ENCODE peak calls at places on chromosomes 11 and 22, in ten cellular contexts. One of them, this sample, is unnamed.

GRCh38 chr11:1830119-1830499 is 4.7 kb upstream of the SYT8 start:
- DNase-seq in stimulated activated naive CD4-positive, alpha-beta T cell: no peak
- DNase-seq in cardiac fibroblast: peak
- DNase-seq in Kasumi-1: no peak
- DNase-seq in NCI-H187 treated with DMSO at 0.1 percent for 48 hours: no peak
- DNase-seq in tibial nerve: no peak
- DNase-seq in stromal cell of bone marrow: no peak
- DNase-seq in EH: peak
- DNase-seq in posterior cingulate gyrus: peak
- DNase-seq in substantia nigra: no peak
- DNase-seq in this sample: no peak

GRCh38 chr11:70466154-70466553 is 67.8 kb downstream of the CTTN start:
- DNase-seq in tibial nerve: no peak
- DNase-seq in NCI-H187 treated with DMSO at 0.1 percent for 48 hours: no peak
- DNase-seq in Kasumi-1: no peak
- DNase-seq in posterior cingulate gyrus: no peak
- DNase-seq in stimulated activated naive CD4-positive, alpha-beta T cell: no peak
- DNase-seq in EH: peak
- DNase-seq in cardiac fibroblast: peak
- DNase-seq in stromal cell of bone marrow: no peak
- DNase-seq in substantia nigra: no peak
- DNase-seq in this sample: no peak

GRCh38 chr11:119486016-119486415 is 63.0 kb upstream of the THY1 start:
- DNase-seq in posterior cingulate gyrus: peak
- DNase-seq in cardiac fibroblast: no peak
- DNase-seq in stromal cell of bone marrow: no peak
- DNase-seq in tibial nerve: no peak
- DNase-seq in EH: no peak
- DNase-seq in Kasumi-1: no peak
- DNase-seq in NCI-H187 treated with DMSO at 0.1 percent for 48 hours: no peak
- DNase-seq in substantia nigra: no peak
- DNase-seq in stimulated activated naive CD4-positive, alpha-beta T cell: no peak
- DNase-seq in this sample: no peak

GRCh38 chr11:25566298-25567200 is 765.4 kb upstream of the ANO3 start:
- DNase-seq in EH: no peak
- DNase-seq in stimulated activated naive CD4-positive, alpha-beta T cell: no peak
- DNase-seq in NCI-H187 treated with DMSO at 0.1 percent for 48 hours: no peak
- DNase-seq in substantia nigra: no peak
- DNase-seq in cardiac fibroblast: peak
- DNase-seq in tibial nerve: peak
- DNase-seq in posterior cingulate gyrus: no peak
- DNase-seq in stromal cell of bone marrow: no peak
- DNase-seq in Kasumi-1: peak
- DNase-seq in this sample: no peak

GRCh38 chr11:47786373-47786772 is 19.2 kb upstream of the FNBP4 start:
- DNase-seq in posterior cingulate gyrus: no peak
- DNase-seq in stromal cell of bone marrow: no peak
- DNase-seq in substantia nigra: no peak
- DNase-seq in Kasumi-1: no peak
- DNase-seq in EH: peak
- DNase-seq in cardiac fibroblast: peak
- DNase-seq in tibial nerve: no peak
- DNase-seq in stimulated activated naive CD4-positive, alpha-beta T cell: no peak
- DNase-seq in NCI-H187 treated with DMSO at 0.1 percent for 48 hours: no peak
- DNase-seq in this sample: no peak

GRCh38 chr11:9625158-9625557 is 38.7 kb upstream of the SWAP70 start:
- DNase-seq in cardiac fibroblast: peak
- DNase-seq in substantia nigra: no peak
- DNase-seq in EH: no peak
- DNase-seq in stimulated activated naive CD4-positive, alpha-beta T cell: no peak
- DNase-seq in NCI-H187 treated with DMSO at 0.1 percent for 48 hours: no peak
- DNase-seq in tibial nerve: no peak
- DNase-seq in Kasumi-1: no peak
- DNase-seq in posterior cingulate gyrus: no peak
- DNase-seq in stromal cell of bone marrow: no peak
- DNase-seq in this sample: no peak

GRCh38 chr11:39571081-39571480 is 1888.4 kb downstream of the LRRC4C start:
- DNase-seq in Kasumi-1: no peak
- DNase-seq in posterior cingulate gyrus: no peak
- DNase-seq in tibial nerve: no peak
- DNase-seq in cardiac fibroblast: no peak
- DNase-seq in stimulated activated naive CD4-positive, alpha-beta T cell: no peak
- DNase-seq in substantia nigra: no peak
- DNase-seq in EH: no peak
- DNase-seq in NCI-H187 treated with DMSO at 0.1 percent for 48 hours: no peak
- DNase-seq in stromal cell of bone marrow: no peak
- DNase-seq in this sample: no peak

GRCh38 chr22:26017932-26018331 is 151.3 kb upstream of the SEZ6L start:
- DNase-seq in posterior cingulate gyrus: no peak
- DNase-seq in cardiac fibroblast: no peak
- DNase-seq in stimulated activated naive CD4-positive, alpha-beta T cell: no peak
- DNase-seq in stromal cell of bone marrow: no peak
- DNase-seq in NCI-H187 treated with DMSO at 0.1 percent for 48 hours: no peak
- DNase-seq in Kasumi-1: no peak
- DNase-seq in substantia nigra: no peak
- DNase-seq in EH: no peak
- DNase-seq in tibial nerve: no peak
- DNase-seq in this sample: no peak

GRCh38 chr22:36211237-36211881 is 9.8 kb upstream of the APOL4 start:
- DNase-seq in stromal cell of bone marrow: peak
- DNase-seq in posterior cingulate gyrus: no peak
- DNase-seq in EH: peak
- DNase-seq in stimulated activated naive CD4-positive, alpha-beta T cell: no peak
- DNase-seq in tibial nerve: peak
- DNase-seq in NCI-H187 treated with DMSO at 0.1 percent for 48 hours: no peak
- DNase-seq in substantia nigra: peak
- DNase-seq in cardiac fibroblast: peak
- DNase-seq in Kasumi-1: peak
- DNase-seq in this sample: peak

GRCh38 chr11:127054153-127054552 is 53.6 kb upstream of the KIRREL3 start:
- DNase-seq in stimulated activated naive CD4-positive, alpha-beta T cell: no peak
- DNase-seq in NCI-H187 treated with DMSO at 0.1 percent for 48 hours: no peak
- DNase-seq in tibial nerve: no peak
- DNase-seq in substantia nigra: no peak
- DNase-seq in stromal cell of bone marrow: no peak
- DNase-seq in Kasumi-1: no peak
- DNase-seq in posterior cingulate gyrus: no peak
- DNase-seq in cardiac fibroblast: no peak
- DNase-seq in EH: no peak
- DNase-seq in this sample: no peak

GRCh38 chr11:100459791-100460190 is 227.3 kb upstream of the ARHGAP42 start:
- DNase-seq in Kasumi-1: no peak
- DNase-seq in NCI-H187 treated with DMSO at 0.1 percent for 48 hours: no peak
- DNase-seq in posterior cingulate gyrus: no peak
- DNase-seq in cardiac fibroblast: no peak
- DNase-seq in tibial nerve: no peak
- DNase-seq in stimulated activated naive CD4-positive, alpha-beta T cell: no peak
- DNase-seq in EH: no peak
- DNase-seq in substantia nigra: no peak
- DNase-seq in stromal cell of bone marrow: no peak
- DNase-seq in this sample: no peak

GRCh38 chr22:18110194-18110943 is at the start of gene TUBA8:
- DNase-seq in tibial nerve: no peak
- DNase-seq in stromal cell of bone marrow: no peak
- DNase-seq in NCI-H187 treated with DMSO at 0.1 percent for 48 hours: no peak
- DNase-seq in stimulated activated naive CD4-positive, alpha-beta T cell: no peak
- DNase-seq in substantia nigra: no peak
- DNase-seq in EH: peak
- DNase-seq in posterior cingulate gyrus: peak
- DNase-seq in cardiac fibroblast: peak
- DNase-seq in Kasumi-1: peak
- DNase-seq in this sample: no peak

GRCh38 chr22:49934144-49934890 is 15.9 kb downstream of the CRELD2 start:
- DNase-seq in Kasumi-1: no peak
- DNase-seq in NCI-H187 treated with DMSO at 0.1 percent for 48 hours: no peak
- DNase-seq in cardiac fibroblast: peak
- DNase-seq in stimulated activated naive CD4-positive, alpha-beta T cell: no peak
- DNase-seq in tibial nerve: peak
- DNase-seq in substantia nigra: peak
- DNase-seq in posterior cingulate gyrus: peak
- DNase-seq in stromal cell of bone marrow: no peak
- DNase-seq in EH: peak
- DNase-seq in this sample: no peak

GRCh38 chr11:7612661-7613393 is 60.5 kb downstream of the CYB5R2 start:
- DNase-seq in substantia nigra: no peak
- DNase-seq in Kasumi-1: no peak
- DNase-seq in stromal cell of bone marrow: no peak
- DNase-seq in posterior cingulate gyrus: no peak
- DNase-seq in cardiac fibroblast: peak
- DNase-seq in EH: peak
- DNase-seq in tibial nerve: no peak
- DNase-seq in NCI-H187 treated with DMSO at 0.1 percent for 48 hours: no peak
- DNase-seq in stimulated activated naive CD4-positive, alpha-beta T cell: no peak
- DNase-seq in this sample: no peak

GRCh38 chr22:38228326-38228872 is 26.6 kb downstream of the MAFF start:
- DNase-seq in NCI-H187 treated with DMSO at 0.1 percent for 48 hours: no peak
- DNase-seq in posterior cingulate gyrus: no peak
- DNase-seq in cardiac fibroblast: peak
- DNase-seq in stromal cell of bone marrow: no peak
- DNase-seq in EH: no peak
- DNase-seq in substantia nigra: no peak
- DNase-seq in Kasumi-1: no peak
- DNase-seq in tibial nerve: no peak
- DNase-seq in stimulated activated naive CD4-positive, alpha-beta T cell: no peak
- DNase-seq in this sample: no peak

GRCh38 chr11:75313457-75314272 is 37.8 kb downstream of the ARRB1 start:
- DNase-seq in tibial nerve: peak
- DNase-seq in EH: peak
- DNase-seq in NCI-H187 treated with DMSO at 0.1 percent for 48 hours: peak
- DNase-seq in Kasumi-1: no peak
- DNase-seq in substantia nigra: peak
- DNase-seq in stromal cell of bone marrow: peak
- DNase-seq in posterior cingulate gyrus: peak
- DNase-seq in stimulated activated naive CD4-positive, alpha-beta T cell: no peak
- DNase-seq in cardiac fibroblast: peak
- DNase-seq in this sample: no peak

GRCh38 chr11:28836285-28837081 is 728.3 kb downstream of the METTL15 start:
- DNase-seq in NCI-H187 treated with DMSO at 0.1 percent for 48 hours: no peak
- DNase-seq in posterior cingulate gyrus: no peak
- DNase-seq in tibial nerve: no peak
- DNase-seq in cardiac fibroblast: peak
- DNase-seq in EH: peak
- DNase-seq in stimulated activated naive CD4-positive, alpha-beta T cell: no peak
- DNase-seq in Kasumi-1: no peak
- DNase-seq in stromal cell of bone marrow: peak
- DNase-seq in substantia nigra: no peak
- DNase-seq in this sample: no peak

GRCh38 chr11:110773442-110773841 is 61.2 kb upstream of the ARHGAP20 start:
- DNase-seq in stromal cell of bone marrow: no peak
- DNase-seq in NCI-H187 treated with DMSO at 0.1 percent for 48 hours: no peak
- DNase-seq in substantia nigra: no peak
- DNase-seq in stimulated activated naive CD4-positive, alpha-beta T cell: no peak
- DNase-seq in posterior cingulate gyrus: no peak
- DNase-seq in Kasumi-1: peak
- DNase-seq in tibial nerve: no peak
- DNase-seq in EH: no peak
- DNase-seq in cardiac fibroblast: no peak
- DNase-seq in this sample: no peak

GRCh38 chr11:19055016-19055415 is 5.5 kb downstream of the MRGPRX2 start:
- DNase-seq in NCI-H187 treated with DMSO at 0.1 percent for 48 hours: no peak
- DNase-seq in tibial nerve: no peak
- DNase-seq in substantia nigra: no peak
- DNase-seq in stromal cell of bone marrow: peak
- DNase-seq in Kasumi-1: no peak
- DNase-seq in cardiac fibroblast: no peak
- DNase-seq in stimulated activated naive CD4-positive, alpha-beta T cell: no peak
- DNase-seq in posterior cingulate gyrus: no peak
- DNase-seq in EH: no peak
- DNase-seq in this sample: no peak

GRCh38 chr22:23713696-23714595 is 23.1 kb downstream of the RGL4 start:
- DNase-seq in substantia nigra: no peak
- DNase-seq in NCI-H187 treated with DMSO at 0.1 percent for 48 hours: no peak
- DNase-seq in stimulated activated naive CD4-positive, alpha-beta T cell: no peak
- DNase-seq in EH: no peak
- DNase-seq in stromal cell of bone marrow: no peak
- DNase-seq in tibial nerve: no peak
- DNase-seq in Kasumi-1: no peak
- DNase-seq in cardiac fibroblast: no peak
- DNase-seq in posterior cingulate gyrus: peak
- DNase-seq in this sample: no peak

GRCh38 chr11:128516886-128517285 is 70.5 kb downstream of the ETS1 start:
- DNase-seq in NCI-H187 treated with DMSO at 0.1 percent for 48 hours: no peak
- DNase-seq in EH: no peak
- DNase-seq in cardiac fibroblast: no peak
- DNase-seq in posterior cingulate gyrus: no peak
- DNase-seq in stimulated activated naive CD4-positive, alpha-beta T cell: no peak
- DNase-seq in substantia nigra: no peak
- DNase-seq in Kasumi-1: no peak
- DNase-seq in tibial nerve: no peak
- DNase-seq in stromal cell of bone marrow: no peak
- DNase-seq in this sample: no peak

GRCh38 chr11:75816561-75817239 is 1.7 kb downstream of the UVRAG start:
- DNase-seq in cardiac fibroblast: peak
- DNase-seq in EH: no peak
- DNase-seq in stimulated activated naive CD4-positive, alpha-beta T cell: peak
- DNase-seq in tibial nerve: no peak
- DNase-seq in Kasumi-1: peak
- DNase-seq in posterior cingulate gyrus: no peak
- DNase-seq in NCI-H187 treated with DMSO at 0.1 percent for 48 hours: no peak
- DNase-seq in substantia nigra: no peak
- DNase-seq in stromal cell of bone marrow: no peak
- DNase-seq in this sample: no peak

GRCh38 chr22:36298601-36299000 is 45.7 kb downstream of the APOL1 start:
- DNase-seq in Kasumi-1: no peak
- DNase-seq in tibial nerve: no peak
- DNase-seq in cardiac fibroblast: no peak
- DNase-seq in stimulated activated naive CD4-positive, alpha-beta T cell: no peak
- DNase-seq in NCI-H187 treated with DMSO at 0.1 percent for 48 hours: no peak
- DNase-seq in substantia nigra: no peak
- DNase-seq in stromal cell of bone marrow: no peak
- DNase-seq in EH: no peak
- DNase-seq in posterior cingulate gyrus: peak
- DNase-seq in this sample: no peak

GRCh38 chr22:46201059-46201757 is 48.9 kb downstream of the CDPF1 start:
- DNase-seq in NCI-H187 treated with DMSO at 0.1 percent for 48 hours: no peak
- DNase-seq in tibial nerve: no peak
- DNase-seq in EH: no peak
- DNase-seq in posterior cingulate gyrus: no peak
- DNase-seq in stimulated activated naive CD4-positive, alpha-beta T cell: no peak
- DNase-seq in cardiac fibroblast: no peak
- DNase-seq in substantia nigra: no peak
- DNase-seq in Kasumi-1: no peak
- DNase-seq in stromal cell of bone marrow: no peak
- DNase-seq in this sample: no peak

GRCh38 chr11:41868606-41869005 is 409.2 kb upstream of the LRRC4C start:
- DNase-seq in cardiac fibroblast: no peak
- DNase-seq in stimulated activated naive CD4-positive, alpha-beta T cell: no peak
- DNase-seq in substantia nigra: no peak
- DNase-seq in posterior cingulate gyrus: no peak
- DNase-seq in NCI-H187 treated with DMSO at 0.1 percent for 48 hours: no peak
- DNase-seq in Kasumi-1: no peak
- DNase-seq in tibial nerve: no peak
- DNase-seq in EH: no peak
- DNase-seq in stromal cell of bone marrow: no peak
- DNase-seq in this sample: no peak

GRCh38 chr11:20669833-20670684 is 673 bp downstream of the NELL1 start:
- DNase-seq in Kasumi-1: no peak
- DNase-seq in stromal cell of bone marrow: no peak
- DNase-seq in cardiac fibroblast: no peak
- DNase-seq in substantia nigra: no peak
- DNase-seq in stimulated activated naive CD4-positive, alpha-beta T cell: no peak
- DNase-seq in posterior cingulate gyrus: peak
- DNase-seq in tibial nerve: no peak
- DNase-seq in EH: no peak
- DNase-seq in NCI-H187 treated with DMSO at 0.1 percent for 48 hours: no peak
- DNase-seq in this sample: no peak

GRCh38 chr11:75740681-75741080 is 23.0 kb downstream of the MOGAT2 start:
- DNase-seq in NCI-H187 treated with DMSO at 0.1 percent for 48 hours: no peak
- DNase-seq in cardiac fibroblast: no peak
- DNase-seq in Kasumi-1: no peak
- DNase-seq in posterior cingulate gyrus: peak
- DNase-seq in stromal cell of bone marrow: no peak
- DNase-seq in stimulated activated naive CD4-positive, alpha-beta T cell: no peak
- DNase-seq in tibial nerve: no peak
- DNase-seq in substantia nigra: no peak
- DNase-seq in EH: peak
- DNase-seq in this sample: no peak

GRCh38 chr11:95388086-95388485 is 157.1 kb upstream of the SESN3 start:
- DNase-seq in EH: no peak
- DNase-seq in NCI-H187 treated with DMSO at 0.1 percent for 48 hours: no peak
- DNase-seq in stromal cell of bone marrow: no peak
- DNase-seq in tibial nerve: no peak
- DNase-seq in posterior cingulate gyrus: no peak
- DNase-seq in Kasumi-1: no peak
- DNase-seq in cardiac fibroblast: no peak
- DNase-seq in stimulated activated naive CD4-positive, alpha-beta T cell: no peak
- DNase-seq in substantia nigra: no peak
- DNase-seq in this sample: no peak